ENCODE peak calls at places on chromosomes 12 and 14, in ten cellular contexts. I, Y, G, A, P, D, Z, U, R and N are unnamed samples.

GRCh38 chr12:118103601-118104382 is at the start of gene VSIG10:
- DNase-seq in A (peak), U (peak), R (peak), P (no peak), I (no peak), G (peak), Z (peak), Y (peak), D (peak), N (peak)

GRCh38 chr14:39442293-39442692 is 10.1 kb upstream of the FBXO33 start:
- DNase-seq in P (no peak), I (no peak), U (no peak), R (no peak), D (no peak), A (no peak), Y (no peak), G (no peak), Z (no peak), N (no peak)

GRCh38 chr12:24047345-24047744 is 97.9 kb upstream of the SOX5 start:
- DNase-seq in D (no peak), A (no peak), G (no peak), Z (no peak), Y (no peak), P (no peak), I (no peak), R (no peak), U (no peak), N (no peak)

GRCh38 chr12:26090853-26091510 is 33.9 kb downstream of the BHLHE41 start:
- DNase-seq in D (no peak), P (no peak), Z (no peak), A (no peak), U (no peak), G (no peak), Y (no peak), R (no peak), I (no peak), N (no peak)

GRCh38 chr12:88472248-88472647 is 108.0 kb downstream of the KITLG start:
- DNase-seq in Z (no peak), D (no peak), G (no peak), Y (no peak), P (no peak), U (no peak), I (no peak), R (no peak), A (no peak), N (no peak)

GRCh38 chr12:115103884-115104883 is 420.2 kb upstream of the TBX3 start:
- DNase-seq in U (peak), A (no peak), P (no peak), G (no peak), I (no peak), Y (no peak), D (no peak), R (no peak), Z (no peak), N (no peak)

GRCh38 chr12:77830502-77830901 is at the start of gene NAV3:
- DNase-seq in Y (peak), Z (no peak), P (no peak), A (no peak), R (no peak), D (no peak), U (no peak), I (no peak), G (no peak), N (no peak)

GRCh38 chr14:39265741-39266588 is 32.2 kb downstream of the MIA2 start:
- DNase-seq in P (no peak), Y (peak), U (no peak), D (no peak), A (no peak), I (peak), G (no peak), R (no peak), Z (no peak), N (no peak)

GRCh38 chr12:6333566-6333965 is 8.3 kb downstream of the TNFRSF1A start:
- DNase-seq in U (peak), G (no peak), P (no peak), A (no peak), Y (no peak), Z (no peak), I (no peak), D (no peak), R (no peak), N (no peak)

GRCh38 chr14:61196034-61196433 is 85.1 kb downstream of the TMEM30B start:
- DNase-seq in A (no peak), R (no peak), Y (no peak), G (no peak), I (no peak), P (no peak), U (no peak), D (no peak), Z (no peak), N (no peak)

GRCh38 chr12:62891805-62892549 is 43.0 kb downstream of the PPM1H start:
- DNase-seq in A (no peak), U (no peak), I (no peak), G (no peak), P (no peak), D (no peak), Y (no peak), Z (no peak), R (no peak), N (peak)

GRCh38 chr14:21501568-21501967 is 9.6 kb downstream of the METTL3 start:
- DNase-seq in G (no peak), I (no peak), Y (no peak), Z (no peak), D (no peak), U (no peak), R (no peak), P (no peak), A (no peak), N (no peak)

GRCh38 chr14:95838862-95839261 is 37.8 kb upstream of the TUNAR start:
- DNase-seq in D (no peak), Z (no peak), P (no peak), I (no peak), A (no peak), R (no peak), G (no peak), U (no peak), Y (no peak), N (no peak)

GRCh38 chr12:48569946-48570345 is at the start of gene LALBA:
- DNase-seq in U (no peak), R (no peak), A (no peak), Z (no peak), Y (no peak), G (no peak), I (no peak), D (no peak), P (no peak), N (no peak)

GRCh38 chr14:44912041-44912869 is 49.5 kb downstream of the KLHL28 start:
- DNase-seq in Z (no peak), A (no peak), I (no peak), D (no peak), G (no peak), R (no peak), Y (no peak), P (no peak), U (peak), N (no peak)

GRCh38 chr14:20652996-20653975 is 11.8 kb upstream of the OR6S1 start:
- DNase-seq in Z (no peak), A (no peak), R (no peak), D (peak), U (no peak), Y (peak), I (peak), G (no peak), P (peak), N (peak)

GRCh38 chr12:116102019-116102418 is 175.5 kb downstream of the MED13L start:
- DNase-seq in Z (no peak), P (no peak), R (no peak), D (no peak), G (no peak), U (no peak), Y (no peak), I (no peak), A (no peak), N (no peak)

GRCh38 chr12:14572401-14572800 is 4.7 kb upstream of the PLBD1 start:
- DNase-seq in G (no peak), U (no peak), R (no peak), D (no peak), P (no peak), Z (no peak), Y (no peak), I (no peak), A (no peak), N (no peak)

GRCh38 chr12:128382946-128383739 is 116.2 kb downstream of the TMEM132C start:
- DNase-seq in D (no peak), G (no peak), I (no peak), A (no peak), P (no peak), Z (no peak), Y (no peak), R (no peak), U (no peak), N (no peak)

GRCh38 chr12:51351913-51352532 is 5.5 kb upstream of the CELA1 start:
- DNase-seq in P (peak), Y (peak), U (peak), D (peak), A (no peak), I (peak), Z (peak), R (no peak), G (peak), N (peak)
- TF ChIP-seq POLR2A in P (no peak), Y (peak), U (no peak), D (no peak), A (no peak), I (no peak), Z (no peak), R (no peak), G (no peak), N (no peak)

GRCh38 chr14:64540208-64541202 is at the start of gene HSPA2:
- DNase-seq in D (peak), R (peak), I (peak), Z (peak), G (peak), P (peak), Y (peak), A (peak), U (peak), N (peak)
- TF ChIP-seq POLR2A in D (peak), R (peak), I (peak), Z (peak), G (peak), P (peak), Y (peak), A (no peak), U (peak), N (peak)

DNA sequence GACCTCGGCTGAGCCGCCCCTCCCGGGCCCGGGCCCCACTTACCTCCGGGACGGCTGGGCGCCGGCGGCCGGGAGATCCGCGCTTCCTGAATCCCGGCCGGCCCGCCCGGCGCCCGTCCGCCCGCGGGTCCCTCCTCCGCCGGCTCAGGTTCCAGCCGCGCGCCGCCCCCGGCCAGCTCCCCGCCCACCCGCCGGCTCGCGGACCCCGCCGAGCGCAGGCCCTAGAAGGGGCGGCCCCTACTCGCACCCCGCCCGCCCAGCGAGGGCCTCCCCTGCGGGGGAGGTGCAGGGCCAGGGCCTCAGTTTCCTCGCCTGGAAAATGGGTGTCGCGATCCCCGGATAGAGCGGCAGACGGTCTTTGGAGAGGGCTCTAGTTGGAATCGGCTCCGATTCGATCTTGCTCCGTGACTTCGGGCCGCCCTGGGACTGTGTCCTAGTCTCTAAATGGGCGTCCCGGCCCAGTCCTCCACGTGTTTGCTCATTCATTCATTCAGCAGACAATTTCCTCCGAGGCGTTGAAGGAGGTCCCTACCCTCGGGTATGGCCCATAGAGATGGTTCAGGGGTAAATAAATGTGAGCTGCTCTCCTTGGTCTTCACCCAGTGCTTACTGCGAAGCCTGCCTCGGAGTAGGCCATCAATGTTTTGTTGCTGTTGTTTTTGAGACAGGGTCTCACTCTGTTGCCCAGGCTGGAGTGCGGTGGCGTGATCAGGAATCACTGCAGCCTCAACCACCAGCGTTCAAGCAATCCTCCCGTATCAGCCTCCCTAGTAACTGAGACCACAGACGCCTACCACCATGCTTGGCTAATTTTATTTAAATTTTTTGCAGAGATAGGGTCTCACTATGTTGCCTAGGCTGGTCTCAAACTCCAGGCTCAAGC is at the start of gene TRPV4:
- DNase-seq in I (no peak), A (no peak), P (no peak), Z (peak), D (no peak), G (no peak), U (no peak), Y (peak), R (peak), N (no peak)
- TF ChIP-seq POLR2A in I (no peak), A (no peak), P (no peak), Z (no peak), D (no peak), G (no peak), U (no peak), Y (peak), R (no peak), N (no peak)

DNA sequence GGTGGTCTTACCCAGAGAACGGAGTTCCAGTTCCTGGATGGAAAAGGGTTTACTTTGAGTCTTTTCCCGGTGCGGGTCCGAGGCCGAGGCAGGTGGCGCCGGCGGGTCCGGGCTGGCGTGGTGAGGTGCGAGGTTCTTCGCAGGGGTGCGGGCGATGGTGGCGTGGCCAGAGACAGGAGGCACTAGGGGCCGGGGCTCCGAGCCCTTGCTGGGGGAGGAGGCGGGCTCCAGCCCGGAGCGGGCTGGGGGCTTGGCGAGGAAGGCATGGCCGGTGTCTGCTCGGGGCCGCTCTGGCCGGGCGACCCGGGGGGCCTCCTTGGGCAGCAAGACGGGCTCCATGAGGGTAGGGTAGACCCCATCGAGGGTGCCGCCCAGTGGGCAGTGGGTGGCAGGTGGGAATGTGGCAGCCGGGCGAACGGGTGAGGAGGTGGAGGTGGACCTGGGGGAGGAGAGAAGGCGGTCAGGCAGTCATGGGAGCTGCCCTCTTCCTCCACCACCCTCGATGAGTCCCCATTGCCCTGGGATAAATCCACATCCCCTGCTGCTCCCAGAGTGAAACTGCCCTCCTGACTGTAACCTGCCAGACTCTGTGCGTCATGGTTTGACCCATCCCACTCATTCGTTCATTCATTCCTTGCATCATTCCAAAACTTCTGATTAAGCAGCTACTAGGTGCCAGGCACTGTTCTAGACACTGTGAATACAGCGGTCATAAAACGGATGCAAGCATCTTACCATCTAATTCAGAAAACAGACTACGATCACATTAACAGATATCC is 42.0 kb downstream of the RFLNA start:
- DNase-seq in I (no peak), Z (no peak), Y (no peak), P (no peak), D (no peak), U (no peak), R (no peak), G (no peak), A (no peak), N (no peak)
- TF ChIP-seq POLR2A in I (no peak), Z (no peak), Y (no peak), P (no peak), D (no peak), U (no peak), R (no peak), G (no peak), A (no peak), N (no peak)

DNA sequence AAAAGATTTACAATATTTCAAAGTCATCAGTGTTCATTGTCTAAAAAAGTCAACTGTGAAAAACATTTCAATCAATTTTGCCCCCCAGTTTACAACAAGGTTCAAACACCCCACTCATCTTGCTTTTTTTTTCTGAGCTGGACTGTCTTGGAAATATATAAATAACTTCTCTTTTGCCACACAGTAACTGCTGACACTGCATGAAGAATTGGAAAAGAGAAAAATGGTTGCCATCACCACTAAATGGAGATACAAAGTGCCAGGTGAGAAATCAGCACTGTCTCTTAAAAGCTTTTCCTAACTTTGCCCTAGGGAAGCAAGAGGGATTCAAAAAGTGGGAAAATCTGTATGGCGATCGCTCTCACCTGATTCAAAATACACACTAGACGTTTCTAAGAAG is 101.4 kb downstream of the TRAFD1 start:
- DNase-seq in U (no peak), I (no peak), G (no peak), Y (no peak), A (no peak), P (no peak), R (no peak), Z (no peak), D (no peak), N (no peak)
- TF ChIP-seq POLR2A in U (no peak), I (no peak), G (no peak), Y (no peak), A (no peak), P (no peak), R (no peak), Z (no peak), D (no peak), N (no peak)

DNA sequence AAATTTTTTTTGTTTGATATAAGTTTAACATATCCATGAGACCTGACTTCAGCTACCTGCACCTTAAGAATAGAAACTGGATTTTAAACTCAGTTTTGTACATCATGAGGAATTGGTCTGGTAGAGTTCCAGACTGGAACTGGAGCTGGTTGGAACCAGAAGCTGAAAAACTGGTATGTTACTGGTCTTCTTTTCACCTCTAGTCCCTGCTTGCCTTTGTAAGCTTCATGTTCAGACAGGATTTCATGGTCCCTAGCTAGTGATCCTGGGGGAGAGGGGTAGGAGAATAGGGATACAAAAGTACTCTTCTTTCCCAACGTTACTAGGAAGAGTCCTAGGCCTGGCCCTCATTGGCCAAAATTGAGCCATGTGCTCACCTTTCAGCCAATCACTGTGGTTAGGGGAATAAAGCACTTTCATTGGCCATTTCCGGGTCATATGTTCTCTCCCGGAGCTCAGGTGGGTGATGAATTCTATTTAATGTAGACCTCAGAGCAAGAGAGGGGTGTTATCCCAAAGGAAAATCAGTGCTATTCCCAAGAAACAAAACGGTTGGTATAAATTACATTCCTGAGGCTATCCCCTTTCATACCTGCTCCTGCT is 36.9 kb upstream of the APPL2 start:
- DNase-seq in I (no peak), R (no peak), P (no peak), U (no peak), A (peak), G (no peak), Y (no peak), D (no peak), Z (no peak), N (no peak)
- TF ChIP-seq POLR2A in I (no peak), R (no peak), P (no peak), U (no peak), A (no peak), G (no peak), Y (no peak), D (no peak), Z (no peak), N (no peak)

DNA sequence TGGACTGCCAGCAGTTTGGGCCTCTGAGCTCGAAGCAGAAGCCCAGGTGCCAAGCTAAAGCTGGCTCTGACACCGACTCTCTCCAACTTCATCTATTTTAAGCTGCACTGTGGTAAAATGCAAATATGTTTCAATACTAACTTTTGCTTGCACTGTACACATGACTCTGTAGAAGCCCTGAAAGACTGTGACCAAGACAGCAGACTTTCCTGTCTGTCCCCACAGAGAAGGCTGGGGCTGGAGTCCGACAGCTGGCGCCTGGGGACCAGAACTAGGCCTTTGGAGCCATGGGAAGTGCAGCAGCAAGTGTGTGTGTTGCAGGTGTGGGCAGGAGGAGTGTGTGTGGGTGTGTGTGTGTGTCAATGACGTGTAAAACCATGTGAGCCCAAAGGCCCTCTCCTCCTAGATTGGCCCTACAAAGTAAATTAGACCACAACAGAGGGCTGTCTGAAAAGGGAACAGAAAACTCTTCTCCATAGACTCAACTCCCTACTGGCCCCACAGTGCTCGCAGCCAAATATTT is 16.4 kb upstream of the RAB35 start:
- DNase-seq in I (no peak), G (peak), D (no peak), R (peak), Z (no peak), Y (no peak), P (no peak), A (no peak), U (no peak), N (no peak)
- TF ChIP-seq POLR2A in I (no peak), G (no peak), D (no peak), R (no peak), Z (no peak), Y (no peak), P (no peak), A (no peak), U (no peak), N (no peak)

GRCh38 chr14:24430682-24431568 is 1.2 kb downstream of the KHNYN start:
- DNase-seq in I (no peak), G (no peak), Y (peak), Z (peak), P (no peak), D (no peak), A (peak), R (peak), U (peak), N (no peak)
- TF ChIP-seq POLR2A in I (no peak), G (no peak), Y (no peak), Z (no peak), P (no peak), D (no peak), A (no peak), R (no peak), U (no peak), N (no peak)